ENCODE peak calls at places on chromosomes 7 and 10, in seven cellular contexts. One of them, this sample, is unnamed.

GRCh38 chr7:88758355-88759215 is 915 bp upstream of the ZNF804B start:
- DNase-seq in HL-60: no peak
- DNase-seq in SHP77: no peak
- DNase-seq in BJ: no peak
- DNase-seq in fibroblast of lung: peak
- DNase-seq in neuronal stem cell: peak
- DNase-seq in EL: no peak
- DNase-seq in this sample: peak

GRCh38 chr10:101080933-101081546 is 19.3 kb downstream of the KAZALD1 start:
- DNase-seq in HL-60: no peak
- DNase-seq in SHP77: no peak
- DNase-seq in EL: peak
- DNase-seq in neuronal stem cell: peak
- DNase-seq in BJ: no peak
- DNase-seq in fibroblast of lung: peak
- DNase-seq in this sample: no peak

GRCh38 chr10:103232772-103233488 is 12.8 kb upstream of the RPEL1 start:
- DNase-seq in SHP77: no peak
- DNase-seq in fibroblast of lung: peak
- DNase-seq in neuronal stem cell: no peak
- DNase-seq in EL: peak
- DNase-seq in BJ: no peak
- DNase-seq in HL-60: peak
- DNase-seq in this sample: no peak

GRCh38 chr7:143518521-143518920 is 40.8 kb downstream of the TAS2R41 start:
- DNase-seq in SHP77: no peak
- DNase-seq in HL-60: no peak
- DNase-seq in BJ: no peak
- DNase-seq in neuronal stem cell: no peak
- DNase-seq in fibroblast of lung: no peak
- DNase-seq in EL: peak
- DNase-seq in this sample: peak

GRCh38 chr10:3265081-3265480 is 92.5 kb upstream of the PITRM1 start:
- DNase-seq in EL: peak
- DNase-seq in SHP77: no peak
- DNase-seq in neuronal stem cell: no peak
- DNase-seq in HL-60: no peak
- DNase-seq in fibroblast of lung: peak
- DNase-seq in BJ: no peak
- DNase-seq in this sample: no peak

GRCh38 chr7:158541330-158542010 is 46.2 kb downstream of the PTPRN2 start:
- DNase-seq in BJ: no peak
- DNase-seq in neuronal stem cell: no peak
- DNase-seq in fibroblast of lung: no peak
- DNase-seq in SHP77: no peak
- DNase-seq in HL-60: peak
- DNase-seq in EL: no peak
- DNase-seq in this sample: no peak

GRCh38 chr10:83983578-83984255 is 155.6 kb upstream of the GHITM start:
- DNase-seq in BJ: no peak
- DNase-seq in fibroblast of lung: peak
- DNase-seq in neuronal stem cell: no peak
- DNase-seq in SHP77: no peak
- DNase-seq in EL: peak
- DNase-seq in HL-60: no peak
- DNase-seq in this sample: peak

GRCh38 chr10:122638106-122638505 is 61.5 kb downstream of the C10orf120 start:
- DNase-seq in HL-60: no peak
- DNase-seq in fibroblast of lung: no peak
- DNase-seq in BJ: no peak
- DNase-seq in neuronal stem cell: no peak
- DNase-seq in SHP77: no peak
- DNase-seq in EL: no peak
- DNase-seq in this sample: no peak

GRCh38 chr7:70681847-70682350 is 450.0 kb upstream of the GALNT17 start:
- DNase-seq in HL-60: no peak
- DNase-seq in SHP77: no peak
- DNase-seq in EL: no peak
- DNase-seq in fibroblast of lung: no peak
- DNase-seq in BJ: no peak
- DNase-seq in neuronal stem cell: no peak
- DNase-seq in this sample: no peak

GRCh38 chr7:74569501-74570075 is 87.9 kb upstream of the GTF2I start:
- DNase-seq in neuronal stem cell: no peak
- DNase-seq in SHP77: no peak
- DNase-seq in fibroblast of lung: no peak
- DNase-seq in EL: no peak
- DNase-seq in BJ: no peak
- DNase-seq in HL-60: no peak
- DNase-seq in this sample: no peak

GRCh38 chr10:34079702-34080484 is 735.2 kb downstream of the PARD3 start:
- DNase-seq in HL-60: no peak
- DNase-seq in SHP77: no peak
- DNase-seq in fibroblast of lung: no peak
- DNase-seq in EL: no peak
- DNase-seq in neuronal stem cell: no peak
- DNase-seq in BJ: no peak
- DNase-seq in this sample: no peak

GRCh38 chr7:30476401-30477145 is 2.0 kb downstream of the NOD1 start:
- DNase-seq in EL: no peak
- DNase-seq in neuronal stem cell: no peak
- DNase-seq in BJ: no peak
- DNase-seq in fibroblast of lung: no peak
- DNase-seq in HL-60: peak
- DNase-seq in SHP77: no peak
- DNase-seq in this sample: no peak

GRCh38 chr10:68406111-68406814 is 814 bp downstream of the RUFY2 start:
- DNase-seq in BJ: peak
- DNase-seq in neuronal stem cell: peak
- DNase-seq in SHP77: peak
- DNase-seq in EL: peak
- DNase-seq in fibroblast of lung: peak
- DNase-seq in HL-60: peak
- DNase-seq in this sample: peak

GRCh38 chr10:93333278-93333978 is 148.7 kb downstream of the MYOF start:
- DNase-seq in fibroblast of lung: peak
- DNase-seq in SHP77: no peak
- DNase-seq in HL-60: no peak
- DNase-seq in BJ: no peak
- DNase-seq in EL: no peak
- DNase-seq in neuronal stem cell: no peak
- DNase-seq in this sample: peak

GRCh38 chr10:74799840-74800239 is 26.6 kb upstream of the KAT6B start:
- DNase-seq in SHP77: peak
- DNase-seq in HL-60: no peak
- DNase-seq in neuronal stem cell: no peak
- DNase-seq in EL: peak
- DNase-seq in BJ: peak
- DNase-seq in fibroblast of lung: peak
- DNase-seq in this sample: no peak

GRCh38 chr7:1868400-1869165 is 198.5 kb downstream of the ELFN1 start:
- DNase-seq in fibroblast of lung: no peak
- DNase-seq in HL-60: no peak
- DNase-seq in neuronal stem cell: no peak
- DNase-seq in BJ: no peak
- DNase-seq in SHP77: no peak
- DNase-seq in EL: no peak
- DNase-seq in this sample: no peak

GRCh38 chr7:46752881-46753366 is 829.0 kb downstream of the TNS3 start:
- DNase-seq in SHP77: no peak
- DNase-seq in neuronal stem cell: no peak
- DNase-seq in EL: peak
- DNase-seq in HL-60: no peak
- DNase-seq in BJ: peak
- DNase-seq in fibroblast of lung: peak
- DNase-seq in this sample: no peak

This sample was measured in islet precursor cell.